ENCODE peak calls at places on chromosomes 6 and 20, in seven cellular contexts. N is B cell, P is adrenal gland, A is progenitor cell of endocrine pancreas, C is thoracic aorta, R is GM13976, F is suprapubic skin. Z is an unnamed sample.

GRCh38 chr6:78513856-78514255 is 353.5 kb upstream of the IRAK1BP1 start:
- DNase-seq in R (no peak), P (no peak), N (no peak), C (no peak), A (no peak), F (no peak), Z (no peak)

GRCh38 chr20:35718972-35719635 is 19.9 kb downstream of the ROMO1 start:
- DNase-seq in P (no peak), A (no peak), N (no peak), F (no peak), R (no peak), C (no peak), Z (no peak)

GRCh38 chr6:163754866-163755265 is 340.3 kb downstream of the QKI start:
- DNase-seq in A (no peak), C (no peak), N (no peak), R (no peak), F (no peak), P (no peak), Z (no peak)

GRCh38 chr20:63127700-63128364 is 88.1 kb downstream of the YTHDF1 start:
- DNase-seq in P (no peak), F (peak), A (no peak), R (no peak), C (no peak), N (no peak), Z (no peak)

GRCh38 chr20:54368578-54368977 is 106.8 kb upstream of the DOK5 start:
- DNase-seq in A (no peak), F (no peak), N (no peak), P (no peak), C (no peak), R (no peak), Z (no peak)

GRCh38 chr6:3039384-3039783 is 28.9 kb upstream of the RIPK1 start:
- DNase-seq in N (no peak), C (no peak), R (no peak), P (no peak), F (no peak), A (no peak), Z (no peak)

GRCh38 chr6:90350689-90351554 is 54.3 kb upstream of the BACH2 start:
- DNase-seq in C (no peak), A (no peak), N (peak), R (no peak), F (no peak), P (no peak), Z (no peak)

GRCh38 chr20:20699144-20699543 is 13.3 kb downstream of the RALGAPA2 start:
- DNase-seq in C (no peak), R (no peak), A (no peak), P (no peak), N (no peak), F (no peak), Z (no peak)

GRCh38 chr20:50089140-50089786 is 23.7 kb downstream of the UBE2V1 start:
- DNase-seq in P (no peak), A (no peak), C (no peak), R (no peak), N (no peak), F (peak), Z (no peak)

GRCh38 chr20:53642196-53643030 is 48.8 kb upstream of the ZNF217 start:
- DNase-seq in A (no peak), R (no peak), P (peak), C (no peak), F (no peak), N (peak), Z (no peak)

GRCh38 chr6:75524322-75524972 is 30.8 kb upstream of the FILIP1 start:
- DNase-seq in R (no peak), A (no peak), F (no peak), P (no peak), N (no peak), C (no peak), Z (peak)

GRCh38 chr20:4720121-4720976 is 1.4 kb upstream of the PRND start:
- DNase-seq in F (peak), A (peak), N (peak), C (no peak), P (peak), R (peak), Z (peak)

GRCh38 chr6:24744911-24745310 is 26.0 kb upstream of the C6orf62 start:
- DNase-seq in F (no peak), R (no peak), A (no peak), P (no peak), C (no peak), N (peak), Z (no peak)

GRCh38 chr6:7156666-7157278 is 49.0 kb downstream of the RREB1 start:
- DNase-seq in N (no peak), F (no peak), R (no peak), C (no peak), A (no peak), P (no peak), Z (no peak)

GRCh38 chr20:31454374-31454773 is 13.9 kb downstream of the DEFB123 start:
- DNase-seq in F (no peak), A (no peak), C (no peak), P (no peak), R (no peak), N (no peak), Z (no peak)
- TF ChIP-seq CTCF in F (no peak), A (no peak), C (no peak), P (no peak), R (no peak), N (no peak), Z (no peak)

GRCh38 chr6:57224769-57225515 is 2.8 kb upstream of the RAB23 start:
- DNase-seq in N (no peak), P (no peak), A (no peak), C (no peak), F (no peak), R (no peak), Z (peak)
- TF ChIP-seq CTCF in N (no peak), P (no peak), A (no peak), C (no peak), F (no peak), R (no peak), Z (no peak)

GRCh38 chr6:132936641-132937040 is 122.3 kb downstream of the RPS12 start:
- DNase-seq in C (no peak), A (no peak), F (no peak), N (no peak), P (no peak), R (no peak), Z (no peak)

GRCh38 chr6:132933085-132933484 is 118.7 kb downstream of the RPS12 start:
- DNase-seq in C (no peak), F (no peak), R (no peak), P (no peak), N (no peak), A (no peak), Z (no peak)

GRCh38 chr6:132934496-132934895 is 120.1 kb downstream of the RPS12 start:
- DNase-seq in N (no peak), F (no peak), R (no peak), C (no peak), A (no peak), P (no peak), Z (no peak)

GRCh38 chr6:132932566-132932965 is 118.2 kb downstream of the RPS12 start:
- DNase-seq in F (no peak), N (no peak), R (no peak), A (no peak), C (no peak), P (no peak), Z (no peak)

GRCh38 chr6:132937466-132937906 is 123.1 kb downstream of the RPS12 start:
- DNase-seq in R (peak), N (peak), P (peak), F (no peak), A (peak), C (no peak), Z (no peak)
- TF ChIP-seq CTCF in R (peak), N (peak), P (peak), F (no peak), A (peak), C (peak), Z (peak)

GRCh38 chr20:60365063-60365640 is 406.9 kb downstream of the CDH26 start:
- DNase-seq in C (no peak), P (no peak), R (no peak), N (no peak), A (no peak), F (no peak), Z (no peak)
- TF ChIP-seq CTCF in C (no peak), P (no peak), R (no peak), N (no peak), A (peak), F (no peak), Z (peak)

Z was measured in AG04450.